ENCODE peak calls at places on chromosome 20, in ten cellular contexts. One of them, this sample, is unnamed.
A peak's percentile ranks its signal among the peaks of the same experiment; 100 is the strongest.

GRCh38 chr20:57655812-57656161 is 35.6 kb upstream of the ZBP1 start:
- DNase-seq in gastrocnemius medialis: no peak
- DNase-seq in stimulated activated CD4-positive, alpha-beta T cell treated with anti-CD3 and anti-CD28 coated beads, Interleukin-2, amount 100 ng/mL, for 4 hours: no peak
- DNase-seq in iPS-NIHi11: peak; percentile 7
- DNase-seq in NT2/D1: no peak
- DNase-seq in NCI-H1417: no peak
- DNase-seq in endothelial cell: peak; percentile 1
- DNase-seq in activated T-helper 2 cell treated with anti-CD3 and anti-CD28 coated beads, Interferon-gamma antibody, Interleukin-2, Interleukin-4, amounts not matched to agents 10 μg/mL and 5 μg/mL and 100 μg/mL, durations not matched to agents 14 hours and 24 hours and 36 hours: no peak
- DNase-seq in NCI-H2029 treated with DMSO at 0.1 percent for 48 hours: no peak
- DNase-seq in pons: no peak
- DNase-seq in this sample: no peak

GRCh38 chr20:35523298-35523888 is 6.1 kb downstream of the C20orf173 start:
- DNase-seq in NCI-H2029 treated with DMSO at 0.1 percent for 48 hours: no peak
- DNase-seq in gastrocnemius medialis: no peak
- DNase-seq in endothelial cell: peak; percentile 59
- DNase-seq in stimulated activated CD4-positive, alpha-beta T cell treated with anti-CD3 and anti-CD28 coated beads, Interleukin-2, amount 100 ng/mL, for 4 hours: no peak
- DNase-seq in NCI-H1417: no peak
- DNase-seq in activated T-helper 2 cell treated with anti-CD3 and anti-CD28 coated beads, Interferon-gamma antibody, Interleukin-2, Interleukin-4, amounts not matched to agents 10 μg/mL and 5 μg/mL and 100 μg/mL, durations not matched to agents 14 hours and 24 hours and 36 hours: peak; percentile 17
- DNase-seq in NT2/D1: no peak
- DNase-seq in iPS-NIHi11: peak; percentile 81
- DNase-seq in pons: no peak
- DNase-seq in this sample: peak; percentile 30

GRCh38 chr20:58261660-58262059 is 33.2 kb upstream of the ANKRD60 start:
- DNase-seq in stimulated activated CD4-positive, alpha-beta T cell treated with anti-CD3 and anti-CD28 coated beads, Interleukin-2, amount 100 ng/mL, for 4 hours: no peak
- DNase-seq in endothelial cell: no peak
- DNase-seq in NT2/D1: no peak
- DNase-seq in NCI-H1417: no peak
- DNase-seq in gastrocnemius medialis: no peak
- DNase-seq in NCI-H2029 treated with DMSO at 0.1 percent for 48 hours: no peak
- DNase-seq in pons: no peak
- DNase-seq in activated T-helper 2 cell treated with anti-CD3 and anti-CD28 coated beads, Interferon-gamma antibody, Interleukin-2, Interleukin-4, amounts not matched to agents 10 μg/mL and 5 μg/mL and 100 μg/mL, durations not matched to agents 14 hours and 24 hours and 36 hours: no peak
- DNase-seq in iPS-NIHi11: no peak
- DNase-seq in this sample: no peak

GRCh38 chr20:2865630-2866029 is 7.7 kb upstream of the PTPRA start:
- DNase-seq in NT2/D1: no peak
- DNase-seq in activated T-helper 2 cell treated with anti-CD3 and anti-CD28 coated beads, Interferon-gamma antibody, Interleukin-2, Interleukin-4, amounts not matched to agents 10 μg/mL and 5 μg/mL and 100 μg/mL, durations not matched to agents 14 hours and 24 hours and 36 hours: no peak
- DNase-seq in iPS-NIHi11: peak; percentile 44
- DNase-seq in NCI-H2029 treated with DMSO at 0.1 percent for 48 hours: no peak
- DNase-seq in pons: no peak
- DNase-seq in gastrocnemius medialis: no peak
- DNase-seq in stimulated activated CD4-positive, alpha-beta T cell treated with anti-CD3 and anti-CD28 coated beads, Interleukin-2, amount 100 ng/mL, for 4 hours: peak; percentile 55
- DNase-seq in endothelial cell: no peak
- DNase-seq in NCI-H1417: no peak
- DNase-seq in this sample: no peak

GRCh38 chr20:59159822-59160740 is 3.5 kb upstream of the ZNF831 start:
- DNase-seq in activated T-helper 2 cell treated with anti-CD3 and anti-CD28 coated beads, Interferon-gamma antibody, Interleukin-2, Interleukin-4, amounts not matched to agents 10 μg/mL and 5 μg/mL and 100 μg/mL, durations not matched to agents 14 hours and 24 hours and 36 hours: no peak
- DNase-seq in NT2/D1: no peak
- DNase-seq in iPS-NIHi11: no peak
- DNase-seq in pons: no peak
- DNase-seq in NCI-H2029 treated with DMSO at 0.1 percent for 48 hours: peak; percentile 2
- DNase-seq in stimulated activated CD4-positive, alpha-beta T cell treated with anti-CD3 and anti-CD28 coated beads, Interleukin-2, amount 100 ng/mL, for 4 hours: no peak
- DNase-seq in endothelial cell: no peak
- DNase-seq in NCI-H1417: peak; percentile 63
- DNase-seq in gastrocnemius medialis: no peak
- DNase-seq in this sample: peak; percentile 75

GRCh38 chr20:9040874-9041524 is 27.9 kb upstream of the PLCB4 start:
- DNase-seq in pons: no peak
- DNase-seq in iPS-NIHi11: no peak
- DNase-seq in activated T-helper 2 cell treated with anti-CD3 and anti-CD28 coated beads, Interferon-gamma antibody, Interleukin-2, Interleukin-4, amounts not matched to agents 10 μg/mL and 5 μg/mL and 100 μg/mL, durations not matched to agents 14 hours and 24 hours and 36 hours: no peak
- DNase-seq in NT2/D1: no peak
- DNase-seq in endothelial cell: no peak
- DNase-seq in stimulated activated CD4-positive, alpha-beta T cell treated with anti-CD3 and anti-CD28 coated beads, Interleukin-2, amount 100 ng/mL, for 4 hours: no peak
- DNase-seq in NCI-H2029 treated with DMSO at 0.1 percent for 48 hours: no peak
- DNase-seq in gastrocnemius medialis: no peak
- DNase-seq in NCI-H1417: no peak
- DNase-seq in this sample: no peak

GRCh38 chr20:56978475-56978874 is 288.0 kb downstream of the BMP7 start:
- DNase-seq in stimulated activated CD4-positive, alpha-beta T cell treated with anti-CD3 and anti-CD28 coated beads, Interleukin-2, amount 100 ng/mL, for 4 hours: no peak
- DNase-seq in gastrocnemius medialis: no peak
- DNase-seq in NT2/D1: no peak
- DNase-seq in activated T-helper 2 cell treated with anti-CD3 and anti-CD28 coated beads, Interferon-gamma antibody, Interleukin-2, Interleukin-4, amounts not matched to agents 10 μg/mL and 5 μg/mL and 100 μg/mL, durations not matched to agents 14 hours and 24 hours and 36 hours: no peak
- DNase-seq in NCI-H1417: no peak
- DNase-seq in NCI-H2029 treated with DMSO at 0.1 percent for 48 hours: no peak
- DNase-seq in pons: no peak
- DNase-seq in iPS-NIHi11: no peak
- DNase-seq in endothelial cell: no peak
- DNase-seq in this sample: no peak

GRCh38 chr20:59748555-59749292 is 144.4 kb downstream of the PHACTR3 start:
- DNase-seq in gastrocnemius medialis: no peak
- DNase-seq in endothelial cell: no peak
- DNase-seq in NCI-H1417: no peak
- DNase-seq in NCI-H2029 treated with DMSO at 0.1 percent for 48 hours: no peak
- DNase-seq in stimulated activated CD4-positive, alpha-beta T cell treated with anti-CD3 and anti-CD28 coated beads, Interleukin-2, amount 100 ng/mL, for 4 hours: no peak
- DNase-seq in iPS-NIHi11: no peak
- DNase-seq in NT2/D1: no peak
- DNase-seq in activated T-helper 2 cell treated with anti-CD3 and anti-CD28 coated beads, Interferon-gamma antibody, Interleukin-2, Interleukin-4, amounts not matched to agents 10 μg/mL and 5 μg/mL and 100 μg/mL, durations not matched to agents 14 hours and 24 hours and 36 hours: no peak
- DNase-seq in pons: no peak
- DNase-seq in this sample: no peak

GRCh38 chr20:53829706-53830521 is 236.3 kb upstream of the ZNF217 start:
- DNase-seq in iPS-NIHi11: no peak
- DNase-seq in NT2/D1: no peak
- DNase-seq in activated T-helper 2 cell treated with anti-CD3 and anti-CD28 coated beads, Interferon-gamma antibody, Interleukin-2, Interleukin-4, amounts not matched to agents 10 μg/mL and 5 μg/mL and 100 μg/mL, durations not matched to agents 14 hours and 24 hours and 36 hours: no peak
- DNase-seq in gastrocnemius medialis: no peak
- DNase-seq in NCI-H2029 treated with DMSO at 0.1 percent for 48 hours: no peak
- DNase-seq in NCI-H1417: peak; percentile 60
- DNase-seq in stimulated activated CD4-positive, alpha-beta T cell treated with anti-CD3 and anti-CD28 coated beads, Interleukin-2, amount 100 ng/mL, for 4 hours: no peak
- DNase-seq in endothelial cell: no peak
- DNase-seq in pons: peak; percentile 37
- DNase-seq in this sample: peak; percentile 42

GRCh38 chr20:30912006-30912660 is 345.3 kb upstream of the DEFB115 start:
- DNase-seq in gastrocnemius medialis: no peak
- DNase-seq in iPS-NIHi11: peak; percentile 16
- DNase-seq in activated T-helper 2 cell treated with anti-CD3 and anti-CD28 coated beads, Interferon-gamma antibody, Interleukin-2, Interleukin-4, amounts not matched to agents 10 μg/mL and 5 μg/mL and 100 μg/mL, durations not matched to agents 14 hours and 24 hours and 36 hours: no peak
- DNase-seq in pons: no peak
- DNase-seq in stimulated activated CD4-positive, alpha-beta T cell treated with anti-CD3 and anti-CD28 coated beads, Interleukin-2, amount 100 ng/mL, for 4 hours: no peak
- DNase-seq in NCI-H2029 treated with DMSO at 0.1 percent for 48 hours: no peak
- DNase-seq in endothelial cell: no peak
- DNase-seq in NCI-H1417: no peak
- DNase-seq in NT2/D1: peak; percentile 60
- DNase-seq in this sample: no peak

GRCh38 chr20:58174708-58175287 is 53.7 kb downstream of the ANKRD60 start:
- DNase-seq in iPS-NIHi11: peak; percentile 27
- DNase-seq in NT2/D1: no peak
- DNase-seq in NCI-H2029 treated with DMSO at 0.1 percent for 48 hours: no peak
- DNase-seq in activated T-helper 2 cell treated with anti-CD3 and anti-CD28 coated beads, Interferon-gamma antibody, Interleukin-2, Interleukin-4, amounts not matched to agents 10 μg/mL and 5 μg/mL and 100 μg/mL, durations not matched to agents 14 hours and 24 hours and 36 hours: no peak
- DNase-seq in stimulated activated CD4-positive, alpha-beta T cell treated with anti-CD3 and anti-CD28 coated beads, Interleukin-2, amount 100 ng/mL, for 4 hours: no peak
- DNase-seq in NCI-H1417: no peak
- DNase-seq in endothelial cell: no peak
- DNase-seq in gastrocnemius medialis: peak; percentile 52
- DNase-seq in pons: no peak
- DNase-seq in this sample: peak; percentile 85

GRCh38 chr20:61926253-61926613 is 139.4 kb downstream of the TAF4 start:
- DNase-seq in NCI-H1417: no peak
- DNase-seq in activated T-helper 2 cell treated with anti-CD3 and anti-CD28 coated beads, Interferon-gamma antibody, Interleukin-2, Interleukin-4, amounts not matched to agents 10 μg/mL and 5 μg/mL and 100 μg/mL, durations not matched to agents 14 hours and 24 hours and 36 hours: no peak
- DNase-seq in gastrocnemius medialis: no peak
- DNase-seq in NCI-H2029 treated with DMSO at 0.1 percent for 48 hours: no peak
- DNase-seq in NT2/D1: no peak
- DNase-seq in stimulated activated CD4-positive, alpha-beta T cell treated with anti-CD3 and anti-CD28 coated beads, Interleukin-2, amount 100 ng/mL, for 4 hours: no peak
- DNase-seq in iPS-NIHi11: no peak
- DNase-seq in endothelial cell: no peak
- DNase-seq in pons: no peak
- DNase-seq in this sample: no peak

GRCh38 chr20:47350181-47350550 is 6.3 kb downstream of the ZMYND8 start:
- DNase-seq in NCI-H1417: no peak
- DNase-seq in gastrocnemius medialis: no peak
- DNase-seq in activated T-helper 2 cell treated with anti-CD3 and anti-CD28 coated beads, Interferon-gamma antibody, Interleukin-2, Interleukin-4, amounts not matched to agents 10 μg/mL and 5 μg/mL and 100 μg/mL, durations not matched to agents 14 hours and 24 hours and 36 hours: no peak
- DNase-seq in pons: no peak
- DNase-seq in NCI-H2029 treated with DMSO at 0.1 percent for 48 hours: no peak
- DNase-seq in NT2/D1: no peak
- DNase-seq in stimulated activated CD4-positive, alpha-beta T cell treated with anti-CD3 and anti-CD28 coated beads, Interleukin-2, amount 100 ng/mL, for 4 hours: no peak
- DNase-seq in iPS-NIHi11: no peak
- DNase-seq in endothelial cell: no peak
- DNase-seq in this sample: no peak

GRCh38 chr20:44399446-44399845 is 43.9 kb downstream of the HNF4A start:
- DNase-seq in stimulated activated CD4-positive, alpha-beta T cell treated with anti-CD3 and anti-CD28 coated beads, Interleukin-2, amount 100 ng/mL, for 4 hours: no peak
- DNase-seq in iPS-NIHi11: no peak
- DNase-seq in activated T-helper 2 cell treated with anti-CD3 and anti-CD28 coated beads, Interferon-gamma antibody, Interleukin-2, Interleukin-4, amounts not matched to agents 10 μg/mL and 5 μg/mL and 100 μg/mL, durations not matched to agents 14 hours and 24 hours and 36 hours: no peak
- DNase-seq in NCI-H1417: no peak
- DNase-seq in endothelial cell: no peak
- DNase-seq in NT2/D1: no peak
- DNase-seq in gastrocnemius medialis: no peak
- DNase-seq in pons: no peak
- DNase-seq in NCI-H2029 treated with DMSO at 0.1 percent for 48 hours: no peak
- DNase-seq in this sample: no peak

GRCh38 chr20:24873015-24873620 is 76.0 kb upstream of the CST7 start:
- DNase-seq in gastrocnemius medialis: no peak
- DNase-seq in NCI-H2029 treated with DMSO at 0.1 percent for 48 hours: no peak
- DNase-seq in stimulated activated CD4-positive, alpha-beta T cell treated with anti-CD3 and anti-CD28 coated beads, Interleukin-2, amount 100 ng/mL, for 4 hours: no peak
- DNase-seq in pons: peak; percentile 46
- DNase-seq in iPS-NIHi11: no peak
- DNase-seq in endothelial cell: no peak
- DNase-seq in NCI-H1417: no peak
- DNase-seq in NT2/D1: no peak
- DNase-seq in activated T-helper 2 cell treated with anti-CD3 and anti-CD28 coated beads, Interferon-gamma antibody, Interleukin-2, Interleukin-4, amounts not matched to agents 10 μg/mL and 5 μg/mL and 100 μg/mL, durations not matched to agents 14 hours and 24 hours and 36 hours: no peak
- DNase-seq in this sample: no peak

GRCh38 chr20:62159835-62160234 is 16.3 kb downstream of the SS18L1 start:
- DNase-seq in gastrocnemius medialis: no peak
- DNase-seq in endothelial cell: no peak
- DNase-seq in NCI-H2029 treated with DMSO at 0.1 percent for 48 hours: no peak
- DNase-seq in pons: no peak
- DNase-seq in stimulated activated CD4-positive, alpha-beta T cell treated with anti-CD3 and anti-CD28 coated beads, Interleukin-2, amount 100 ng/mL, for 4 hours: no peak
- DNase-seq in NT2/D1: no peak
- DNase-seq in NCI-H1417: no peak
- DNase-seq in activated T-helper 2 cell treated with anti-CD3 and anti-CD28 coated beads, Interferon-gamma antibody, Interleukin-2, Interleukin-4, amounts not matched to agents 10 μg/mL and 5 μg/mL and 100 μg/mL, durations not matched to agents 14 hours and 24 hours and 36 hours: peak; percentile 24
- DNase-seq in iPS-NIHi11: no peak
- DNase-seq in this sample: no peak

GRCh38 chr20:3652217-3652616 is 11.0 kb downstream of the GFRA4 start:
- DNase-seq in iPS-NIHi11: no peak
- DNase-seq in NCI-H1417: peak; percentile 84
- DNase-seq in activated T-helper 2 cell treated with anti-CD3 and anti-CD28 coated beads, Interferon-gamma antibody, Interleukin-2, Interleukin-4, amounts not matched to agents 10 μg/mL and 5 μg/mL and 100 μg/mL, durations not matched to agents 14 hours and 24 hours and 36 hours: no peak
- DNase-seq in endothelial cell: no peak
- DNase-seq in gastrocnemius medialis: no peak
- DNase-seq in NT2/D1: no peak
- DNase-seq in pons: no peak
- DNase-seq in stimulated activated CD4-positive, alpha-beta T cell treated with anti-CD3 and anti-CD28 coated beads, Interleukin-2, amount 100 ng/mL, for 4 hours: no peak
- DNase-seq in NCI-H2029 treated with DMSO at 0.1 percent for 48 hours: peak; percentile 52
- DNase-seq in this sample: no peak

GRCh38 chr20:49420811-49421295 is 61.6 kb downstream of the KCNB1 start:
- DNase-seq in activated T-helper 2 cell treated with anti-CD3 and anti-CD28 coated beads, Interferon-gamma antibody, Interleukin-2, Interleukin-4, amounts not matched to agents 10 μg/mL and 5 μg/mL and 100 μg/mL, durations not matched to agents 14 hours and 24 hours and 36 hours: no peak
- DNase-seq in endothelial cell: no peak
- DNase-seq in NT2/D1: no peak
- DNase-seq in stimulated activated CD4-positive, alpha-beta T cell treated with anti-CD3 and anti-CD28 coated beads, Interleukin-2, amount 100 ng/mL, for 4 hours: no peak
- DNase-seq in NCI-H1417: no peak
- DNase-seq in NCI-H2029 treated with DMSO at 0.1 percent for 48 hours: no peak
- DNase-seq in gastrocnemius medialis: peak; percentile 87
- DNase-seq in pons: no peak
- DNase-seq in iPS-NIHi11: no peak
- DNase-seq in this sample: no peak

GRCh38 chr20:43799741-43800140 is 72.9 kb upstream of the GTSF1L start:
- DNase-seq in gastrocnemius medialis: no peak
- DNase-seq in activated T-helper 2 cell treated with anti-CD3 and anti-CD28 coated beads, Interferon-gamma antibody, Interleukin-2, Interleukin-4, amounts not matched to agents 10 μg/mL and 5 μg/mL and 100 μg/mL, durations not matched to agents 14 hours and 24 hours and 36 hours: no peak
- DNase-seq in NCI-H2029 treated with DMSO at 0.1 percent for 48 hours: no peak
- DNase-seq in pons: no peak
- DNase-seq in endothelial cell: no peak
- DNase-seq in stimulated activated CD4-positive, alpha-beta T cell treated with anti-CD3 and anti-CD28 coated beads, Interleukin-2, amount 100 ng/mL, for 4 hours: no peak
- DNase-seq in iPS-NIHi11: no peak
- DNase-seq in NT2/D1: no peak
- DNase-seq in NCI-H1417: no peak
- DNase-seq in this sample: no peak

GRCh38 chr20:22389836-22390542 is 194.4 kb downstream of the FOXA2 start:
- DNase-seq in pons: no peak
- DNase-seq in endothelial cell: no peak
- DNase-seq in NT2/D1: peak; percentile 6
- DNase-seq in stimulated activated CD4-positive, alpha-beta T cell treated with anti-CD3 and anti-CD28 coated beads, Interleukin-2, amount 100 ng/mL, for 4 hours: no peak
- DNase-seq in NCI-H1417: peak; percentile 18
- DNase-seq in iPS-NIHi11: peak; percentile 46
- DNase-seq in NCI-H2029 treated with DMSO at 0.1 percent for 48 hours: peak; percentile 69
- DNase-seq in gastrocnemius medialis: no peak
- DNase-seq in activated T-helper 2 cell treated with anti-CD3 and anti-CD28 coated beads, Interferon-gamma antibody, Interleukin-2, Interleukin-4, amounts not matched to agents 10 μg/mL and 5 μg/mL and 100 μg/mL, durations not matched to agents 14 hours and 24 hours and 36 hours: no peak
- DNase-seq in this sample: no peak

GRCh38 chr20:12594410-12595130 is 414.2 kb upstream of the SPTLC3 start:
- DNase-seq in activated T-helper 2 cell treated with anti-CD3 and anti-CD28 coated beads, Interferon-gamma antibody, Interleukin-2, Interleukin-4, amounts not matched to agents 10 μg/mL and 5 μg/mL and 100 μg/mL, durations not matched to agents 14 hours and 24 hours and 36 hours: no peak
- DNase-seq in stimulated activated CD4-positive, alpha-beta T cell treated with anti-CD3 and anti-CD28 coated beads, Interleukin-2, amount 100 ng/mL, for 4 hours: no peak
- DNase-seq in pons: peak; percentile 9
- DNase-seq in gastrocnemius medialis: no peak
- DNase-seq in NT2/D1: no peak
- DNase-seq in iPS-NIHi11: peak; percentile 42
- DNase-seq in endothelial cell: no peak
- DNase-seq in NCI-H2029 treated with DMSO at 0.1 percent for 48 hours: no peak
- DNase-seq in NCI-H1417: peak; percentile 23
- DNase-seq in this sample: peak; percentile 43

GRCh38 chr20:43458422-43458924 is 777 bp downstream of the SRSF6 start:
- DNase-seq in stimulated activated CD4-positive, alpha-beta T cell treated with anti-CD3 and anti-CD28 coated beads, Interleukin-2, amount 100 ng/mL, for 4 hours: no peak
- DNase-seq in pons: no peak
- DNase-seq in NT2/D1: no peak
- DNase-seq in activated T-helper 2 cell treated with anti-CD3 and anti-CD28 coated beads, Interferon-gamma antibody, Interleukin-2, Interleukin-4, amounts not matched to agents 10 μg/mL and 5 μg/mL and 100 μg/mL, durations not matched to agents 14 hours and 24 hours and 36 hours: no peak
- DNase-seq in gastrocnemius medialis: no peak
- DNase-seq in NCI-H1417: no peak
- DNase-seq in endothelial cell: no peak
- DNase-seq in iPS-NIHi11: no peak
- DNase-seq in NCI-H2029 treated with DMSO at 0.1 percent for 48 hours: no peak
- DNase-seq in this sample: no peak

GRCh38 chr20:37901667-37902503 is 1.0 kb upstream of the VSTM2L start:
- DNase-seq in iPS-NIHi11: peak; percentile 85
- DNase-seq in stimulated activated CD4-positive, alpha-beta T cell treated with anti-CD3 and anti-CD28 coated beads, Interleukin-2, amount 100 ng/mL, for 4 hours: no peak
- DNase-seq in NT2/D1: no peak
- DNase-seq in gastrocnemius medialis: peak; percentile 45
- DNase-seq in pons: peak; percentile 37
- DNase-seq in endothelial cell: peak; percentile 38
- DNase-seq in activated T-helper 2 cell treated with anti-CD3 and anti-CD28 coated beads, Interferon-gamma antibody, Interleukin-2, Interleukin-4, amounts not matched to agents 10 μg/mL and 5 μg/mL and 100 μg/mL, durations not matched to agents 14 hours and 24 hours and 36 hours: no peak
- DNase-seq in NCI-H1417: peak; percentile 50
- DNase-seq in NCI-H2029 treated with DMSO at 0.1 percent for 48 hours: peak; percentile 79
- DNase-seq in this sample: peak; percentile 63